ENCODE peak calls at places on chromosome X, in eight cellular contexts. One of them, this sample, is unnamed.

GRCh38 chrX:22135994-22136684 is 104.0 kb downstream of the PHEX start:
- DNase-seq in T-helper 1 cell: peak; percentile 5
- DNase-seq in adrenal gland: peak; percentile 57
- DNase-seq in ecto neural progenitor cell: no peak
- DNase-seq in naive B cell: peak; percentile 25
- DNase-seq in AG10803: peak; percentile 67
- DNase-seq in astrocyte of the spinal cord: peak; percentile 78
- DNase-seq in NCI-H2081: peak; percentile 47
- DNase-seq in this sample: peak; percentile 38

GRCh38 chrX:19204623-19205022 is 82.4 kb upstream of the ADGRG2 start:
- DNase-seq in AG10803: no peak
- DNase-seq in T-helper 1 cell: no peak
- DNase-seq in naive B cell: no peak
- DNase-seq in ecto neural progenitor cell: no peak
- DNase-seq in astrocyte of the spinal cord: no peak
- DNase-seq in NCI-H2081: no peak
- DNase-seq in adrenal gland: no peak
- DNase-seq in this sample: no peak

GRCh38 chrX:31279359-31279758 is 207.5 kb upstream of the FTHL17 start:
- DNase-seq in T-helper 1 cell: no peak
- DNase-seq in naive B cell: no peak
- DNase-seq in adrenal gland: no peak
- DNase-seq in astrocyte of the spinal cord: no peak
- DNase-seq in NCI-H2081: no peak
- DNase-seq in AG10803: no peak
- DNase-seq in ecto neural progenitor cell: no peak
- DNase-seq in this sample: no peak

GRCh38 chrX:49209434-49210251 is 9.7 kb upstream of the SYP start:
- DNase-seq in NCI-H2081: no peak
- DNase-seq in naive B cell: no peak
- DNase-seq in ecto neural progenitor cell: no peak
- DNase-seq in T-helper 1 cell: no peak
- DNase-seq in adrenal gland: no peak
- DNase-seq in AG10803: no peak
- DNase-seq in astrocyte of the spinal cord: no peak
- DNase-seq in this sample: no peak

GRCh38 chrX:135572436-135572835 is 52.0 kb downstream of the INTS6L start:
- DNase-seq in astrocyte of the spinal cord: no peak
- DNase-seq in NCI-H2081: no peak
- DNase-seq in ecto neural progenitor cell: no peak
- DNase-seq in adrenal gland: no peak
- DNase-seq in AG10803: peak; percentile 0
- DNase-seq in T-helper 1 cell: no peak
- DNase-seq in naive B cell: no peak
- DNase-seq in this sample: no peak

GRCh38 chrX:155819966-155820491 is 61.1 kb upstream of the VAMP7 start:
- DNase-seq in astrocyte of the spinal cord: peak; percentile 82
- DNase-seq in NCI-H2081: peak; percentile 75
- DNase-seq in ecto neural progenitor cell: peak; percentile 54
- DNase-seq in AG10803: peak; percentile 86
- DNase-seq in naive B cell: peak; percentile 31
- DNase-seq in adrenal gland: peak; percentile 82
- DNase-seq in T-helper 1 cell: peak; percentile 18
- DNase-seq in this sample: peak; percentile 62

GRCh38 chrX:10769696-10770619 is 149.6 kb upstream of the MID1 start:
- DNase-seq in AG10803: peak; percentile 39
- DNase-seq in adrenal gland: peak; percentile 55
- DNase-seq in ecto neural progenitor cell: no peak
- DNase-seq in naive B cell: no peak
- DNase-seq in NCI-H2081: peak; percentile 77
- DNase-seq in astrocyte of the spinal cord: peak; percentile 51
- DNase-seq in T-helper 1 cell: no peak
- DNase-seq in this sample: no peak

GRCh38 chrX:67604979-67605703 is 61.3 kb downstream of the AR start:
- DNase-seq in T-helper 1 cell: no peak
- DNase-seq in AG10803: peak; percentile 97
- DNase-seq in ecto neural progenitor cell: no peak
- DNase-seq in NCI-H2081: no peak
- DNase-seq in naive B cell: no peak
- DNase-seq in adrenal gland: no peak
- DNase-seq in astrocyte of the spinal cord: peak; percentile 90
- DNase-seq in this sample: no peak

GRCh38 chrX:5474282-5474681 is 754.4 kb downstream of the NLGN4X start:
- DNase-seq in ecto neural progenitor cell: no peak
- DNase-seq in T-helper 1 cell: no peak
- DNase-seq in naive B cell: no peak
- DNase-seq in NCI-H2081: no peak
- DNase-seq in astrocyte of the spinal cord: no peak
- DNase-seq in adrenal gland: no peak
- DNase-seq in AG10803: no peak
- DNase-seq in this sample: no peak

GRCh38 chrX:50813843-50814661 is at the start of gene SHROOM4:
- DNase-seq in T-helper 1 cell: no peak
- DNase-seq in naive B cell: no peak
- DNase-seq in astrocyte of the spinal cord: peak; percentile 72
- DNase-seq in ecto neural progenitor cell: peak; percentile 64
- DNase-seq in AG10803: peak; percentile 47
- DNase-seq in NCI-H2081: no peak
- DNase-seq in adrenal gland: no peak
- DNase-seq in this sample: peak; percentile 13

GRCh38 chrX:41665676-41666075 is 23.1 kb upstream of the GPR34 start:
- DNase-seq in astrocyte of the spinal cord: no peak
- DNase-seq in NCI-H2081: no peak
- DNase-seq in adrenal gland: no peak
- DNase-seq in naive B cell: no peak
- DNase-seq in AG10803: no peak
- DNase-seq in ecto neural progenitor cell: no peak
- DNase-seq in T-helper 1 cell: no peak
- DNase-seq in this sample: no peak

GRCh38 chrX:76555269-76555668 is 127.8 kb downstream of the MAGEE1 start:
- DNase-seq in adrenal gland: no peak
- DNase-seq in astrocyte of the spinal cord: no peak
- DNase-seq in naive B cell: no peak
- DNase-seq in T-helper 1 cell: no peak
- DNase-seq in NCI-H2081: no peak
- DNase-seq in ecto neural progenitor cell: no peak
- DNase-seq in AG10803: no peak
- DNase-seq in this sample: no peak

GRCh38 chrX:38260231-38260630 is 39.6 kb upstream of the SRPX start:
- DNase-seq in astrocyte of the spinal cord: peak; percentile 15
- DNase-seq in adrenal gland: no peak
- DNase-seq in ecto neural progenitor cell: no peak
- DNase-seq in AG10803: no peak
- DNase-seq in naive B cell: no peak
- DNase-seq in NCI-H2081: peak; percentile 29
- DNase-seq in T-helper 1 cell: no peak
- DNase-seq in this sample: no peak

GRCh38 chrX:63755892-63756291 is 29.1 kb downstream of the ARHGEF9 start:
- DNase-seq in AG10803: no peak
- DNase-seq in ecto neural progenitor cell: no peak
- DNase-seq in adrenal gland: no peak
- DNase-seq in T-helper 1 cell: no peak
- DNase-seq in NCI-H2081: no peak
- DNase-seq in astrocyte of the spinal cord: no peak
- DNase-seq in naive B cell: no peak
- DNase-seq in this sample: no peak

GRCh38 chrX:151825927-151826471 is 86.7 kb upstream of the MAGEA4 start:
- DNase-seq in NCI-H2081: no peak
- DNase-seq in astrocyte of the spinal cord: peak; percentile 84
- DNase-seq in naive B cell: no peak
- DNase-seq in adrenal gland: peak; percentile 54
- DNase-seq in AG10803: peak; percentile 96
- DNase-seq in ecto neural progenitor cell: no peak
- DNase-seq in T-helper 1 cell: no peak
- DNase-seq in this sample: no peak

GRCh38 chrX:66915893-66916292 is 277.0 kb upstream of the EDA2R start:
- DNase-seq in NCI-H2081: no peak
- DNase-seq in AG10803: no peak
- DNase-seq in naive B cell: no peak
- DNase-seq in T-helper 1 cell: no peak
- DNase-seq in adrenal gland: no peak
- DNase-seq in ecto neural progenitor cell: no peak
- DNase-seq in astrocyte of the spinal cord: no peak
- DNase-seq in this sample: no peak

GRCh38 chrX:31213941-31214340 is 142.1 kb upstream of the FTHL17 start:
- DNase-seq in astrocyte of the spinal cord: peak; percentile 15
- DNase-seq in naive B cell: peak; percentile 19
- DNase-seq in NCI-H2081: peak; percentile 67
- DNase-seq in adrenal gland: no peak
- DNase-seq in ecto neural progenitor cell: no peak
- DNase-seq in AG10803: peak; percentile 14
- DNase-seq in T-helper 1 cell: no peak
- DNase-seq in this sample: no peak

GRCh38 chrX:23901065-23901464 is 6.7 kb downstream of the APOO start:
- DNase-seq in NCI-H2081: no peak
- DNase-seq in adrenal gland: no peak
- DNase-seq in AG10803: peak; percentile 63
- DNase-seq in T-helper 1 cell: no peak
- DNase-seq in ecto neural progenitor cell: no peak
- DNase-seq in astrocyte of the spinal cord: peak; percentile 69
- DNase-seq in naive B cell: no peak
- DNase-seq in this sample: no peak

GRCh38 chrX:16870861-16871584 is 861 bp upstream of the RBBP7 start:
- DNase-seq in adrenal gland: peak; percentile 56
- DNase-seq in NCI-H2081: no peak
- DNase-seq in AG10803: peak; percentile 19
- DNase-seq in T-helper 1 cell: no peak
- DNase-seq in naive B cell: peak; percentile 12
- DNase-seq in ecto neural progenitor cell: peak; percentile 88
- DNase-seq in astrocyte of the spinal cord: no peak
- DNase-seq in this sample: peak; percentile 24

GRCh38 chrX:153598541-153599191 is at the start of gene CCNQ:
- DNase-seq in AG10803: peak; percentile 22
- DNase-seq in T-helper 1 cell: no peak
- DNase-seq in ecto neural progenitor cell: peak; percentile 56
- DNase-seq in adrenal gland: no peak
- DNase-seq in naive B cell: no peak
- DNase-seq in astrocyte of the spinal cord: peak; percentile 30
- DNase-seq in NCI-H2081: peak; percentile 17
- DNase-seq in this sample: no peak

GRCh38 chrX:40383969-40384368 is 196.8 kb upstream of the ATP6AP2 start:
- DNase-seq in T-helper 1 cell: no peak
- DNase-seq in adrenal gland: no peak
- DNase-seq in AG10803: no peak
- DNase-seq in astrocyte of the spinal cord: no peak
- DNase-seq in ecto neural progenitor cell: no peak
- DNase-seq in naive B cell: no peak
- DNase-seq in NCI-H2081: no peak
- DNase-seq in this sample: no peak

GRCh38 chrX:148774276-148774675 is 273.9 kb downstream of the AFF2 start:
- DNase-seq in astrocyte of the spinal cord: no peak
- DNase-seq in ecto neural progenitor cell: no peak
- DNase-seq in T-helper 1 cell: no peak
- DNase-seq in adrenal gland: no peak
- DNase-seq in NCI-H2081: no peak
- DNase-seq in naive B cell: no peak
- DNase-seq in AG10803: no peak
- DNase-seq in this sample: no peak

GRCh38 chrX:118548831-118549230 is 53.2 kb downstream of the DOCK11 start:
- DNase-seq in naive B cell: no peak
- DNase-seq in astrocyte of the spinal cord: no peak
- DNase-seq in NCI-H2081: no peak
- DNase-seq in adrenal gland: no peak
- DNase-seq in T-helper 1 cell: no peak
- DNase-seq in AG10803: no peak
- DNase-seq in ecto neural progenitor cell: no peak
- DNase-seq in this sample: no peak